ENCODE peak calls at places on chromosomes 1 and 21, in six cellular contexts. One of them, this sample, is unnamed.

GRCh38 chr1:215631489-215631888 is 64.4 kb downstream of the KCTD3 start:
- DNase-seq in stimulated activated naive CD4-positive, alpha-beta T cell: no peak
- DNase-seq in ELF-1: no peak
- DNase-seq in osteocyte: no peak
- DNase-seq in glutamatergic neuron: no peak
- DNase-seq in SK-N-SH: no peak
- DNase-seq in this sample: peak; percentile 42

GRCh38 chr1:91783423-91784162 is 102.4 kb downstream of the TGFBR3 start:
- DNase-seq in glutamatergic neuron: no peak
- DNase-seq in osteocyte: no peak
- DNase-seq in SK-N-SH: no peak
- DNase-seq in ELF-1: peak; percentile 25
- DNase-seq in stimulated activated naive CD4-positive, alpha-beta T cell: no peak
- DNase-seq in this sample: no peak

GRCh38 chr1:109274533-109275476 is 8.1 kb downstream of the PSRC1 start:
- DNase-seq in glutamatergic neuron: no peak
- DNase-seq in ELF-1: peak; percentile 93
- DNase-seq in stimulated activated naive CD4-positive, alpha-beta T cell: no peak
- DNase-seq in osteocyte: peak; percentile 86
- DNase-seq in SK-N-SH: peak; percentile 65
- DNase-seq in this sample: peak; percentile 75

GRCh38 chr1:183164350-183164749 is 21.7 kb upstream of the LAMC2 start:
- DNase-seq in osteocyte: no peak
- DNase-seq in glutamatergic neuron: no peak
- DNase-seq in stimulated activated naive CD4-positive, alpha-beta T cell: no peak
- DNase-seq in ELF-1: peak; percentile 85
- DNase-seq in SK-N-SH: no peak
- DNase-seq in this sample: no peak

GRCh38 chr21:45990741-45991605 is 9.4 kb downstream of the COL6A1 start:
- DNase-seq in glutamatergic neuron: peak; percentile 16
- DNase-seq in ELF-1: no peak
- DNase-seq in stimulated activated naive CD4-positive, alpha-beta T cell: no peak
- DNase-seq in osteocyte: peak; percentile 83
- DNase-seq in SK-N-SH: no peak
- DNase-seq in this sample: no peak

GRCh38 chr1:15083578-15083977 is 70.0 kb upstream of the TMEM51 start:
- DNase-seq in stimulated activated naive CD4-positive, alpha-beta T cell: no peak
- DNase-seq in glutamatergic neuron: no peak
- DNase-seq in osteocyte: no peak
- DNase-seq in ELF-1: no peak
- DNase-seq in SK-N-SH: no peak
- DNase-seq in this sample: no peak

GRCh38 chr1:37323486-37324377 is 150.6 kb upstream of the ZC3H12A start:
- DNase-seq in ELF-1: peak; percentile 75
- DNase-seq in SK-N-SH: peak; percentile 76
- DNase-seq in osteocyte: no peak
- DNase-seq in glutamatergic neuron: peak; percentile 70
- DNase-seq in stimulated activated naive CD4-positive, alpha-beta T cell: no peak
- DNase-seq in this sample: peak; percentile 19

GRCh38 chr1:15257309-15257708 is 10.3 kb downstream of the FHAD1 start:
- DNase-seq in osteocyte: no peak
- DNase-seq in glutamatergic neuron: no peak
- DNase-seq in ELF-1: no peak
- DNase-seq in stimulated activated naive CD4-positive, alpha-beta T cell: no peak
- DNase-seq in SK-N-SH: no peak
- DNase-seq in this sample: no peak

GRCh38 chr1:29457496-29458368 is 221.4 kb downstream of the PTPRU start:
- DNase-seq in osteocyte: no peak
- DNase-seq in ELF-1: no peak
- DNase-seq in glutamatergic neuron: peak; percentile 49
- DNase-seq in SK-N-SH: no peak
- DNase-seq in stimulated activated naive CD4-positive, alpha-beta T cell: no peak
- DNase-seq in this sample: no peak

GRCh38 chr1:195663549-195664280 is 944.5 kb downstream of the KCNT2 start:
- DNase-seq in stimulated activated naive CD4-positive, alpha-beta T cell: no peak
- DNase-seq in SK-N-SH: no peak
- DNase-seq in glutamatergic neuron: no peak
- DNase-seq in osteocyte: no peak
- DNase-seq in ELF-1: peak; percentile 13
- DNase-seq in this sample: no peak

GRCh38 chr1:2441746-2442145 is 29.4 kb upstream of the PEX10 start:
- DNase-seq in glutamatergic neuron: no peak
- DNase-seq in stimulated activated naive CD4-positive, alpha-beta T cell: no peak
- DNase-seq in SK-N-SH: no peak
- DNase-seq in osteocyte: no peak
- DNase-seq in ELF-1: peak; percentile 45
- DNase-seq in this sample: no peak

GRCh38 chr1:207787776-207788175 is 35.9 kb downstream of the CD46 start:
- DNase-seq in SK-N-SH: no peak
- DNase-seq in glutamatergic neuron: no peak
- DNase-seq in stimulated activated naive CD4-positive, alpha-beta T cell: no peak
- DNase-seq in ELF-1: no peak
- DNase-seq in osteocyte: no peak
- DNase-seq in this sample: no peak

GRCh38 chr1:207823880-207824566 is 72.2 kb downstream of the CD46 start:
- DNase-seq in SK-N-SH: peak; percentile 67
- DNase-seq in osteocyte: no peak
- DNase-seq in glutamatergic neuron: peak; percentile 60
- DNase-seq in ELF-1: peak; percentile 84
- DNase-seq in stimulated activated naive CD4-positive, alpha-beta T cell: peak; percentile 80
- DNase-seq in this sample: no peak

GRCh38 chr1:200029624-200030074 is 2.1 kb downstream of the NR5A2 start:
- DNase-seq in SK-N-SH: no peak
- DNase-seq in osteocyte: no peak
- DNase-seq in glutamatergic neuron: no peak
- DNase-seq in ELF-1: peak; percentile 61
- DNase-seq in stimulated activated naive CD4-positive, alpha-beta T cell: no peak
- DNase-seq in this sample: peak; percentile 86

GRCh38 chr1:20442920-20443625 is 42.9 kb downstream of the CAMK2N1 start:
- DNase-seq in glutamatergic neuron: peak; percentile 63
- DNase-seq in stimulated activated naive CD4-positive, alpha-beta T cell: no peak
- DNase-seq in SK-N-SH: peak; percentile 71
- DNase-seq in ELF-1: no peak
- DNase-seq in osteocyte: no peak
- DNase-seq in this sample: no peak

GRCh38 chr21:38228115-38228514 is 28.7 kb upstream of the KCNJ15 start:
- DNase-seq in glutamatergic neuron: no peak
- DNase-seq in osteocyte: no peak
- DNase-seq in ELF-1: peak; percentile 81
- DNase-seq in SK-N-SH: no peak
- DNase-seq in stimulated activated naive CD4-positive, alpha-beta T cell: no peak
- DNase-seq in this sample: peak; percentile 9

GRCh38 chr1:28104866-28105467 is 16.6 kb upstream of the EYA3 start:
- DNase-seq in ELF-1: peak; percentile 89
- DNase-seq in osteocyte: peak; percentile 44
- DNase-seq in SK-N-SH: peak; percentile 30
- DNase-seq in stimulated activated naive CD4-positive, alpha-beta T cell: no peak
- DNase-seq in glutamatergic neuron: peak; percentile 54
- DNase-seq in this sample: peak; percentile 60

GRCh38 chr1:150486966-150487762 is at the start of gene TARS2:
- DNase-seq in SK-N-SH: peak; percentile 93
- DNase-seq in stimulated activated naive CD4-positive, alpha-beta T cell: peak; percentile 88
- DNase-seq in osteocyte: peak; percentile 98
- DNase-seq in ELF-1: peak; percentile 98
- DNase-seq in glutamatergic neuron: peak; percentile 93
- DNase-seq in this sample: peak; percentile 100

GRCh38 chr1:166113031-166113430 is 53.8 kb downstream of the FAM78B start:
- DNase-seq in osteocyte: no peak
- DNase-seq in glutamatergic neuron: no peak
- DNase-seq in SK-N-SH: no peak
- DNase-seq in stimulated activated naive CD4-positive, alpha-beta T cell: no peak
- DNase-seq in ELF-1: no peak
- DNase-seq in this sample: no peak

GRCh38 chr1:210624722-210625121 is 296.0 kb downstream of the HHAT start:
- DNase-seq in SK-N-SH: peak; percentile 41
- DNase-seq in osteocyte: no peak
- DNase-seq in glutamatergic neuron: no peak
- DNase-seq in ELF-1: no peak
- DNase-seq in stimulated activated naive CD4-positive, alpha-beta T cell: no peak
- DNase-seq in this sample: no peak

GRCh38 chr1:175188936-175189335 is 3.6 kb downstream of the KIAA0040 start:
- DNase-seq in stimulated activated naive CD4-positive, alpha-beta T cell: peak; percentile 31
- DNase-seq in ELF-1: no peak
- DNase-seq in osteocyte: no peak
- DNase-seq in SK-N-SH: no peak
- DNase-seq in glutamatergic neuron: no peak
- DNase-seq in this sample: no peak

GRCh38 chr1:223834660-223835263 is 11.0 kb downstream of the TP53BP2 start:
- DNase-seq in osteocyte: no peak
- DNase-seq in SK-N-SH: no peak
- DNase-seq in glutamatergic neuron: no peak
- DNase-seq in stimulated activated naive CD4-positive, alpha-beta T cell: no peak
- DNase-seq in ELF-1: no peak
- DNase-seq in this sample: no peak

GRCh38 chr1:174902531-174903099 is 97.1 kb upstream of the CACYBP start:
- DNase-seq in osteocyte: no peak
- DNase-seq in stimulated activated naive CD4-positive, alpha-beta T cell: no peak
- DNase-seq in glutamatergic neuron: no peak
- DNase-seq in SK-N-SH: no peak
- DNase-seq in ELF-1: no peak
- DNase-seq in this sample: no peak

GRCh38 chr1:17553970-17554369 is 14.5 kb downstream of the ARHGEF10L start:
- DNase-seq in stimulated activated naive CD4-positive, alpha-beta T cell: no peak
- DNase-seq in SK-N-SH: no peak
- DNase-seq in osteocyte: no peak
- DNase-seq in glutamatergic neuron: no peak
- DNase-seq in ELF-1: no peak
- DNase-seq in this sample: no peak

GRCh38 chr1:171366099-171366498 is 52.1 kb downstream of the FMO4 start:
- DNase-seq in SK-N-SH: no peak
- DNase-seq in glutamatergic neuron: no peak
- DNase-seq in stimulated activated naive CD4-positive, alpha-beta T cell: no peak
- DNase-seq in osteocyte: no peak
- DNase-seq in ELF-1: no peak
- DNase-seq in this sample: no peak

GRCh38 chr1:54502342-54502741 is 45.7 kb upstream of the ACOT11 start:
- DNase-seq in stimulated activated naive CD4-positive, alpha-beta T cell: no peak
- DNase-seq in osteocyte: no peak
- DNase-seq in SK-N-SH: no peak
- DNase-seq in glutamatergic neuron: no peak
- DNase-seq in ELF-1: no peak
- DNase-seq in this sample: no peak

GRCh38 chr21:41852929-41853320 is 26.2 kb downstream of the PRDM15 start:
- DNase-seq in SK-N-SH: no peak
- DNase-seq in ELF-1: no peak
- DNase-seq in stimulated activated naive CD4-positive, alpha-beta T cell: no peak
- DNase-seq in osteocyte: no peak
- DNase-seq in glutamatergic neuron: no peak
- DNase-seq in this sample: no peak

GRCh38 chr1:230394741-230395140 is 31.4 kb downstream of the PGBD5 start:
- DNase-seq in SK-N-SH: no peak
- DNase-seq in osteocyte: no peak
- DNase-seq in stimulated activated naive CD4-positive, alpha-beta T cell: no peak
- DNase-seq in ELF-1: no peak
- DNase-seq in glutamatergic neuron: no peak
- DNase-seq in this sample: no peak

GRCh38 chr21:44294391-44295162 is 5.3 kb upstream of the PFKL start:
- DNase-seq in osteocyte: no peak
- DNase-seq in stimulated activated naive CD4-positive, alpha-beta T cell: no peak
- DNase-seq in glutamatergic neuron: no peak
- DNase-seq in ELF-1: no peak
- DNase-seq in SK-N-SH: no peak
- DNase-seq in this sample: peak; percentile 14

GRCh38 chr1:174875306-174875705 is 124.4 kb upstream of the CACYBP start:
- DNase-seq in glutamatergic neuron: no peak
- DNase-seq in SK-N-SH: no peak
- DNase-seq in osteocyte: no peak
- DNase-seq in ELF-1: peak; percentile 30
- DNase-seq in stimulated activated naive CD4-positive, alpha-beta T cell: peak; percentile 1
- DNase-seq in this sample: peak; percentile 83

GRCh38 chr1:100988121-100988520 is 37.5 kb downstream of the DPH5 start:
- DNase-seq in glutamatergic neuron: no peak
- DNase-seq in ELF-1: no peak
- DNase-seq in SK-N-SH: no peak
- DNase-seq in osteocyte: no peak
- DNase-seq in stimulated activated naive CD4-positive, alpha-beta T cell: no peak
- DNase-seq in this sample: no peak

GRCh38 chr21:32929633-32930038 is 96.1 kb upstream of the OLIG2 start:
- DNase-seq in stimulated activated naive CD4-positive, alpha-beta T cell: no peak
- DNase-seq in SK-N-SH: no peak
- DNase-seq in ELF-1: no peak
- DNase-seq in glutamatergic neuron: no peak
- DNase-seq in osteocyte: no peak
- DNase-seq in this sample: no peak

GRCh38 chr1:26768755-26769154 is 19.0 kb upstream of the PIGV start:
- DNase-seq in SK-N-SH: no peak
- DNase-seq in osteocyte: no peak
- DNase-seq in ELF-1: no peak
- DNase-seq in glutamatergic neuron: no peak
- DNase-seq in stimulated activated naive CD4-positive, alpha-beta T cell: no peak
- DNase-seq in this sample: no peak

GRCh38 chr1:85297855-85298629 is 21.6 kb upstream of the BCL10 start:
- DNase-seq in SK-N-SH: no peak
- DNase-seq in ELF-1: no peak
- DNase-seq in osteocyte: no peak
- DNase-seq in stimulated activated naive CD4-positive, alpha-beta T cell: no peak
- DNase-seq in glutamatergic neuron: no peak
- DNase-seq in this sample: peak; percentile 49

GRCh38 chr1:186218661-186219352 is 156.2 kb downstream of the TPR start:
- DNase-seq in ELF-1: no peak
- DNase-seq in SK-N-SH: no peak
- DNase-seq in osteocyte: no peak
- DNase-seq in glutamatergic neuron: no peak
- DNase-seq in stimulated activated naive CD4-positive, alpha-beta T cell: no peak
- DNase-seq in this sample: no peak

GRCh38 chr1:193031431-193031830 is 27.7 kb downstream of the UCHL5 start:
- DNase-seq in SK-N-SH: peak; percentile 5
- DNase-seq in stimulated activated naive CD4-positive, alpha-beta T cell: no peak
- DNase-seq in ELF-1: no peak
- DNase-seq in glutamatergic neuron: no peak
- DNase-seq in osteocyte: no peak
- DNase-seq in this sample: no peak

GRCh38 chr1:228956864-228957263 is 221.6 kb downstream of the RHOU start:
- DNase-seq in glutamatergic neuron: no peak
- DNase-seq in stimulated activated naive CD4-positive, alpha-beta T cell: no peak
- DNase-seq in osteocyte: no peak
- DNase-seq in SK-N-SH: no peak
- DNase-seq in ELF-1: no peak
- DNase-seq in this sample: no peak

GRCh38 chr1:248847956-248848561 is 10.0 kb downstream of the ZNF672 start:
- DNase-seq in glutamatergic neuron: no peak
- DNase-seq in stimulated activated naive CD4-positive, alpha-beta T cell: no peak
- DNase-seq in osteocyte: no peak
- DNase-seq in SK-N-SH: no peak
- DNase-seq in ELF-1: no peak
- DNase-seq in this sample: no peak